ENCODE peak calls at places on chromosomes 3 and 15, in six cellular contexts. One of them, this sample, is unnamed.

GRCh38 chr3:172033392-172033791 is 6.0 kb upstream of the FNDC3B start:
- DNase-seq in K562: no peak
- DNase-seq in H1: no peak
- DNase-seq in GM12878: no peak
- DNase-seq in HCT116: no peak
- DNase-seq in HepG2: no peak
- DNase-seq in this sample: no peak

GRCh38 chr15:84006467-84006866 is 229.1 kb upstream of the GOLGA6L4 start:
- DNase-seq in K562: no peak
- DNase-seq in HepG2: no peak
- DNase-seq in H1: no peak
- DNase-seq in GM12878: no peak
- DNase-seq in HCT116: no peak
- DNase-seq in this sample: no peak

GRCh38 chr3:45574067-45574494 is 20.5 kb upstream of the LIMD1 start:
- DNase-seq in H1: no peak
- DNase-seq in K562: peak
- DNase-seq in GM12878: no peak
- DNase-seq in HepG2: no peak
- DNase-seq in HCT116: no peak
- DNase-seq in this sample: no peak

GRCh38 chr3:143685483-143685882 is 162.8 kb downstream of the SLC9A9 start:
- DNase-seq in K562: no peak
- DNase-seq in HepG2: no peak
- DNase-seq in HCT116: no peak
- DNase-seq in GM12878: no peak
- DNase-seq in H1: no peak
- DNase-seq in this sample: no peak

GRCh38 chr15:92670625-92671024 is 15.1 kb upstream of the FAM174B start:
- DNase-seq in HepG2: no peak
- DNase-seq in H1: no peak
- DNase-seq in HCT116: no peak
- DNase-seq in K562: no peak
- DNase-seq in GM12878: no peak
- DNase-seq in this sample: no peak

GRCh38 chr15:101148881-101149664 is 102.8 kb downstream of the CHSY1 start:
- DNase-seq in HepG2: no peak
- DNase-seq in GM12878: no peak
- DNase-seq in K562: peak
- DNase-seq in HCT116: no peak
- DNase-seq in H1: no peak
- DNase-seq in this sample: peak

GRCh38 chr3:14555835-14556234 is 15.7 kb upstream of the GRIP2 start:
- DNase-seq in HepG2: no peak
- DNase-seq in H1: no peak
- DNase-seq in K562: no peak
- DNase-seq in HCT116: no peak
- DNase-seq in GM12878: no peak
- DNase-seq in this sample: no peak

GRCh38 chr3:62032738-62033137 is 340.6 kb downstream of the FEZF2 start:
- DNase-seq in K562: no peak
- DNase-seq in HCT116: no peak
- DNase-seq in H1: no peak
- DNase-seq in GM12878: no peak
- DNase-seq in HepG2: no peak
- DNase-seq in this sample: peak

GRCh38 chr3:188231454-188231853 is 77.5 kb downstream of the LPP start:
- DNase-seq in H1: no peak
- DNase-seq in GM12878: no peak
- DNase-seq in HepG2: no peak
- DNase-seq in K562: no peak
- DNase-seq in HCT116: no peak
- DNase-seq in this sample: no peak

GRCh38 chr3:37202035-37202434 is 27.7 kb upstream of the LRRFIP2 start:
- DNase-seq in GM12878: no peak
- DNase-seq in H1: no peak
- DNase-seq in HCT116: no peak
- DNase-seq in K562: no peak
- DNase-seq in HepG2: no peak
- DNase-seq in this sample: no peak

GRCh38 chr3:158434412-158435038 is 136.5 kb upstream of the MLF1 start:
- DNase-seq in H1: peak
- DNase-seq in HCT116: peak
- DNase-seq in GM12878: peak
- DNase-seq in K562: peak
- DNase-seq in HepG2: peak
- DNase-seq in this sample: peak

GRCh38 chr3:24232784-24233183 is 261.9 kb downstream of the THRB start:
- DNase-seq in H1: no peak
- DNase-seq in HepG2: no peak
- DNase-seq in HCT116: no peak
- DNase-seq in K562: no peak
- DNase-seq in GM12878: no peak
- DNase-seq in this sample: no peak

GRCh38 chr3:24242012-24242698 is 252.5 kb downstream of the THRB start:
- DNase-seq in H1: no peak
- DNase-seq in HCT116: no peak
- DNase-seq in HepG2: no peak
- DNase-seq in GM12878: no peak
- DNase-seq in K562: no peak
- DNase-seq in this sample: no peak

GRCh38 chr3:24240306-24240705 is 254.3 kb downstream of the THRB start:
- DNase-seq in HepG2: no peak
- DNase-seq in GM12878: no peak
- DNase-seq in K562: no peak
- DNase-seq in H1: no peak
- DNase-seq in HCT116: no peak
- DNase-seq in this sample: no peak

GRCh38 chr3:24235121-24235520 is 259.5 kb downstream of the THRB start:
- DNase-seq in GM12878: no peak
- DNase-seq in HepG2: peak
- DNase-seq in K562: no peak
- DNase-seq in H1: no peak
- DNase-seq in HCT116: peak
- DNase-seq in this sample: no peak

GRCh38 chr3:24237971-24238767 is 256.5 kb downstream of the THRB start:
- DNase-seq in HCT116: peak
- DNase-seq in HepG2: peak
- DNase-seq in K562: peak
- DNase-seq in H1: peak
- DNase-seq in GM12878: peak
- DNase-seq in this sample: peak
- TF ChIP-seq POLR2AphosphoS5 in HCT116: no peak
- TF ChIP-seq POLR2AphosphoS5 in HepG2: no peak
- TF ChIP-seq POLR2AphosphoS5 in K562: no peak
- TF ChIP-seq POLR2AphosphoS5 in H1: no peak
- TF ChIP-seq POLR2AphosphoS5 in GM12878: no peak
- TF ChIP-seq POLR2AphosphoS5 in this sample: peak

DNA sequence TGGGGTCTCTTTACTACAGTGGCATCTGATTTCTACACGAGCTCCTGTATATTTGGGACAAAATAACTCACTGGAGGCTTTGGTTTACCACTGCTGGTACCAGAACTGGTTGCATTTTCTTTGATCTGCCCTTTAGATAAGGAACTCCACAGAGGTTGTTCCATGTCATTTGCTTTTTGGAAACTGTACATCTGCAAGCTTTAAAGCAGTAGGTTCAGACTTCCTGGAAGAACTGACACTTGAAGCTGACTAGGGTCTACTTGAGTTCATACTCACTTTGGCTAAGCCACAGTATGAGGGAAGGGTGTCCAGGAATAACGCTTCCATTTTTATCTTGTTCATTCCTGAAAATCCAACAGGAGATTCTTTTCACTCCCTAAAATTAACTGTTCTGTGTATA is 86.4 kb downstream of the WWTR1 start:
- DNase-seq in HepG2: no peak
- DNase-seq in HCT116: no peak
- DNase-seq in GM12878: no peak
- DNase-seq in K562: no peak
- DNase-seq in H1: no peak
- DNase-seq in this sample: no peak
- H3K9ac ChIP-seq in HepG2: no peak
- H3K9ac ChIP-seq in HCT116: peak
- H3K9ac ChIP-seq in GM12878: no peak
- H3K9ac ChIP-seq in K562: no peak
- H3K9ac ChIP-seq in H1: no peak
- H3K9ac ChIP-seq in this sample: no peak

DNA sequence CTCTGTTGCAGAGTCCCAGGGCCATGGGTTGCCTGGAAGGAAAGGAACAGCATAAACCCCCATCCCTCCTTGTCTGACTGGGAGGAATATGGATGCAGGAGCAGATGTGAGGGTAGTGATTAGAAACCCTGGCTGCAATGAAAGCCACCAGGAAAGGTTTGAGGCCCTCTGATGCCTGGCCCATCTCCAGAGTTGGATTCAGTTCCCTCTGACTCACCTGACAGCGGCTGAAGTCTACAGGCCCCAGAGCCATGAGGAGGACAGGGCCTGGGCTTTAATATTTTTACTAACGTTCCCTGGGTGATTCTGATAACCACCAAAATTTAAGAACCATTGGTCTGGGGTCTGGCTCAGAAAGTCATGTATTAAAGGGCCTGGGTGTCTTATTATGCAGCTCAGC is 214.0 kb downstream of the EPHB1 start:
- DNase-seq in HCT116: no peak
- DNase-seq in HepG2: no peak
- DNase-seq in GM12878: no peak
- DNase-seq in H1: no peak
- DNase-seq in K562: no peak
- DNase-seq in this sample: no peak
- TF ChIP-seq YY1 in HCT116: no peak
- TF ChIP-seq YY1 in HepG2: no peak
- TF ChIP-seq YY1 in GM12878: no peak
- TF ChIP-seq YY1 in H1: no peak
- TF ChIP-seq YY1 in K562: no peak
- TF ChIP-seq YY1 in this sample: no peak

GRCh38 chr3:195030791-195031321 is 240.1 kb downstream of the XXYLT1 start:
- DNase-seq in H1: no peak
- DNase-seq in K562: no peak
- DNase-seq in HCT116: no peak
- DNase-seq in HepG2: peak
- DNase-seq in GM12878: no peak
- DNase-seq in this sample: peak
- TF ChIP-seq POLR2AphosphoS5 in H1: no peak
- TF ChIP-seq POLR2AphosphoS5 in K562: no peak
- TF ChIP-seq POLR2AphosphoS5 in HCT116: no peak
- TF ChIP-seq POLR2AphosphoS5 in HepG2: no peak
- TF ChIP-seq POLR2AphosphoS5 in GM12878: no peak
- TF ChIP-seq POLR2AphosphoS5 in this sample: no peak

GRCh38 chr3:148023994-148024393 is 614.8 kb downstream of the ZIC1 start:
- DNase-seq in GM12878: no peak
- DNase-seq in H1: no peak
- DNase-seq in K562: no peak
- DNase-seq in HepG2: no peak
- DNase-seq in HCT116: no peak
- DNase-seq in this sample: no peak

GRCh38 chr3:148021400-148021799 is 612.2 kb downstream of the ZIC1 start:
- DNase-seq in H1: no peak
- DNase-seq in HepG2: no peak
- DNase-seq in K562: no peak
- DNase-seq in GM12878: no peak
- DNase-seq in HCT116: no peak
- DNase-seq in this sample: no peak

GRCh38 chr3:148020880-148021279 is 611.7 kb downstream of the ZIC1 start:
- DNase-seq in GM12878: no peak
- DNase-seq in K562: no peak
- DNase-seq in HCT116: no peak
- DNase-seq in HepG2: no peak
- DNase-seq in H1: no peak
- DNase-seq in this sample: no peak

GRCh38 chr3:148030975-148031374 is 621.8 kb downstream of the ZIC1 start:
- DNase-seq in K562: no peak
- DNase-seq in GM12878: no peak
- DNase-seq in HepG2: no peak
- DNase-seq in HCT116: no peak
- DNase-seq in H1: no peak
- DNase-seq in this sample: no peak

GRCh38 chr3:148026009-148026588 is 616.9 kb downstream of the ZIC1 start:
- DNase-seq in GM12878: no peak
- DNase-seq in HCT116: no peak
- DNase-seq in K562: no peak
- DNase-seq in H1: no peak
- DNase-seq in HepG2: no peak
- DNase-seq in this sample: no peak
- H3K9ac ChIP-seq in GM12878: no peak
- H3K9ac ChIP-seq in HCT116: no peak
- H3K9ac ChIP-seq in K562: no peak
- H3K9ac ChIP-seq in H1: no peak
- H3K9ac ChIP-seq in HepG2: no peak
- H3K9ac ChIP-seq in this sample: no peak

GRCh38 chr3:189710620-189711388 is 79.6 kb downstream of the TP63 start:
- DNase-seq in HCT116: no peak
- DNase-seq in GM12878: peak
- DNase-seq in HepG2: no peak
- DNase-seq in K562: no peak
- DNase-seq in H1: peak
- DNase-seq in this sample: no peak
- TF ChIP-seq YY1 in HCT116: no peak
- TF ChIP-seq YY1 in GM12878: peak
- TF ChIP-seq YY1 in HepG2: no peak
- TF ChIP-seq YY1 in K562: no peak
- TF ChIP-seq YY1 in H1: no peak
- TF ChIP-seq YY1 in this sample: no peak